ENCODE peak calls at places on chromosomes 1 and 21, in four cellular contexts. C is stimulated activated CD4-positive, alpha-beta T cell treated with anti-CD3 and anti-CD28 coated beads, Interleukin-4, amount 100 ng/mL, for 48 hours; X is activated gamma-delta T cell; A is IMR-90. Y is an unnamed sample.

GRCh38 chr1:239337776-239338435 is 48.5 kb upstream of the CHRM3 start:
- DNase-seq in C (no peak), X (no peak), A (no peak), Y (no peak)

GRCh38 chr1:160768295-160768657 is 27.7 kb upstream of the LY9 start:
- DNase-seq in C (peak; percentile 72), X (no peak), A (no peak), Y (no peak)

GRCh38 chr21:45405271-45405818 is 380 bp downstream of the COL18A1 start:
- DNase-seq in C (no peak), X (no peak), A (peak; percentile 34), Y (no peak)

GRCh38 chr1:170097449-170097948 is 23.0 kb upstream of the KIFAP3 start:
- DNase-seq in C (no peak), X (no peak), A (no peak), Y (no peak)

GRCh38 chr1:216820345-216820744 is 97.1 kb upstream of the ESRRG start:
- DNase-seq in C (no peak), X (no peak), A (peak; percentile 68), Y (peak; percentile 65)

GRCh38 chr1:116808476-116809180 is 54.4 kb downstream of the CD2 start:
- DNase-seq in C (no peak), X (no peak), A (no peak), Y (no peak)

GRCh38 chr1:72006092-72006491 is 276.2 kb downstream of the NEGR1 start:
- DNase-seq in C (no peak), X (no peak), A (peak; percentile 36), Y (peak; percentile 56)

GRCh38 chr1:100404816-100405215 is 52.5 kb downstream of the CDC14A start:
- DNase-seq in C (no peak), X (no peak), A (peak; percentile 54), Y (no peak)

GRCh38 chr1:6874298-6874697 is 89.0 kb downstream of the CAMTA1 start:
- DNase-seq in C (no peak), X (no peak), A (no peak), Y (no peak)

GRCh38 chr1:181187596-181188126 is 99.2 kb downstream of the IER5 start:
- DNase-seq in C (no peak), X (no peak), A (no peak), Y (no peak)

GRCh38 chr1:200173097-200173629 is 145.7 kb downstream of the NR5A2 start:
- DNase-seq in C (no peak), X (no peak), A (no peak), Y (no peak)

GRCh38 chr21:36693144-36694040 is 5.5 kb upstream of the SIM2 start:
- DNase-seq in C (no peak), X (no peak), A (no peak), Y (no peak)

GRCh38 chr1:232810856-232811255 is 5.6 kb downstream of the MAP10 start:
- DNase-seq in C (no peak), X (no peak), A (no peak), Y (no peak)

GRCh38 chr1:162373541-162374375 is 2.9 kb downstream of the SPATA46 start:
- DNase-seq in C (no peak), X (no peak), A (peak; percentile 16), Y (peak; percentile 38)

GRCh38 chr1:100219879-100220278 is 29.8 kb downstream of the DBT start:
- DNase-seq in C (no peak), X (no peak), A (no peak), Y (no peak)

GRCh38 chr1:40539338-40539737 is 7.9 kb downstream of the ZNF684 start:
- DNase-seq in C (no peak), X (no peak), A (no peak), Y (no peak)

GRCh38 chr1:70656371-70656770 is 245.3 kb downstream of the CTH start:
- DNase-seq in C (no peak), X (no peak), A (no peak), Y (no peak)

GRCh38 chr1:197915797-197916686 is 1.1 kb upstream of the LHX9 start:
- DNase-seq in C (no peak), X (no peak), A (peak; percentile 61), Y (no peak)

GRCh38 chr1:159307338-159307737 is 5.2 kb downstream of the FCER1A start:
- DNase-seq in C (no peak), X (no peak), A (no peak), Y (no peak)

GRCh38 chr1:226736001-226736907 is 2.8 kb downstream of the ITPKB start:
- DNase-seq in C (no peak), X (no peak), A (no peak), Y (no peak)

GRCh38 chr1:230502306-230502705 is 76.2 kb upstream of the PGBD5 start:
- DNase-seq in C (no peak), X (no peak), A (no peak), Y (no peak)